ENCODE peak calls at places on chromosomes 5 and 9, in four cellular contexts. S is body of pancreas, K is SJSA1, T is tibial nerve. Y is an unnamed sample.

GRCh38 chr9:78032599-78033457 is 1.2 kb upstream of the GNAQ start:
- DNase-seq in S (no peak), K (no peak), T (no peak), Y (peak; percentile 51)

GRCh38 chr9:20209421-20210340 is 412.6 kb downstream of the MLLT3 start:
- DNase-seq in S (no peak), K (no peak), T (no peak), Y (peak; percentile 35)

GRCh38 chr5:127074466-127074865 is 1.2 kb upstream of the C5orf63 start:
- DNase-seq in S (no peak), K (no peak), T (no peak), Y (no peak)

GRCh38 chr9:13278368-13279246 is 885 bp downstream of the MPDZ start:
- DNase-seq in S (peak; percentile 22), K (peak; percentile 72), T (peak; percentile 31), Y (no peak)

GRCh38 chr5:173662896-173663809 is 46.7 kb upstream of the BOD1 start:
- DNase-seq in S (no peak), K (no peak), T (no peak), Y (no peak)

GRCh38 chr9:132973713-132974112 is 4.8 kb upstream of the GFI1B start:
- DNase-seq in S (no peak), K (no peak), T (no peak), Y (no peak)

GRCh38 chr5:179864686-179865085 is 6.1 kb upstream of the MRNIP start:
- DNase-seq in S (no peak), K (no peak), T (no peak), Y (no peak)

GRCh38 chr5:179680014-179680779 is 637 bp downstream of the CBY3 start:
- DNase-seq in S (no peak), K (no peak), T (no peak), Y (no peak)

GRCh38 chr9:126523621-126524111 is 90.1 kb upstream of the LMX1B start:
- DNase-seq in S (peak; percentile 26), K (no peak), T (no peak), Y (peak; percentile 55)

GRCh38 chr5:150815010-150815409 is 31.3 kb upstream of the IRGM start:
- DNase-seq in S (no peak), K (no peak), T (no peak), Y (no peak)
- H3K27ac ChIP-seq in S (no peak overlapping the region), K (no peak overlapping the region), T (no peak overlapping the region), Y (no peak overlapping the region)

DNA sequence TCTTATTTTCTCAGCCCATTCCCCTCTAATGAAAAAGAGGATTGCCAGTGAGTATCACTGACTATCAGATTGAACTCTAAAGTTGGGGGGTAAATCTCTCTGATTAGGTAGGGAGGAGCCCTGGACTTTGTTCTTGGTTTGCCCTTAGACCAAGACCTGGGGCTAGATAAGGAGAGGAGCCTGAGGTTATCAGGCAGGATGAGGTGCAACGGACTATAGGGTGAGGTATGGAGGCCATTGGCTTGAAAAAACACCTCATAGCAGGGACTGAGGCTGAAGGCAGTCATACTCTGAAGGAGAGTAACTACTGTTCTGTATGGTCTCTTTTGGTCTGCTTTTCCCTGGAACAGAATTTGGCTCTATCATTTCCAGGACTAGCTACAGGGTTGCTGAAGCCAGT is 2.5 kb downstream of the TRIM32 start:
- DNase-seq in S (no peak), K (no peak), T (no peak), Y (no peak)
- H3K4me1 ChIP-seq in S (peaks cover 71% of the 10 kb centered on the region), K (peaks cover 53% of the 10 kb centered on the region), T (no peaks in the 10 kb centered on the region), Y (peaks cover 75% of the 10 kb centered on the region)

GRCh38 chr5:10565785-10566506 is 2.1 kb downstream of the ANKRD33B start:
- DNase-seq in S (no peak), K (no peak), T (no peak), Y (no peak)

GRCh38 chr5:10567181-10567591 is 3.3 kb downstream of the ANKRD33B start:
- DNase-seq in S (no peak), K (peak; percentile 48), T (no peak), Y (no peak)

GRCh38 chr5:10564838-10565784 is 1.2 kb downstream of the ANKRD33B start:
- DNase-seq in S (no peak), K (peak; percentile 54), T (no peak), Y (no peak)

GRCh38 chr5:10567781-10568321 is 4.0 kb downstream of the ANKRD33B start:
- DNase-seq in S (no peak), K (peak; percentile 50), T (no peak), Y (no peak)

DNA sequence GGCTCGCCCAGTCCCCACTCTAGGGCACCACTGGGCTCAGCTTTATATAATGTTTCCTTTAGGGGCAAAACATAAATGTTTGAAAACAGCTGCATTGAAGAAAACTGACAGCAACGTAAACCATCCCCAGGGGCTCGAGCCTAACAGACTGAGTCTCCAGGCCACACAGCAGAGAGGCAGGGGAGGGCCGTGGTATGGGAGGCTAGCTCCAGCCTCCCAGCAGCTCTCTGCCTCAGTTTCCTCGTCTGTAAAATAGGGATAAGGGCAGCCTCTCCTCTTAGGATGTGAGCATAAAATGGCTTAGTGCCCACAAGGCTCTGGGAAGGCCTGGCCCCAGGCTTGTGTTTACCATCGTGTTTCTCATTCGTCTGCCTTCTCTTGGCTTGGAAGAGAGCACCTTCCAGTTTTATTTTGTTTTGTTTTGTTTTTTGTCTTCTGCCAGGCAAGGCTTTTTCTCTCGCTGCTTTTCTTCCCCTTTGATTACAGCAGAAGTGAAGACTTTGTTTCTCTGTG is 2.7 kb downstream of the ANKRD33B start:
- DNase-seq in S (no peak), K (no peak), T (no peak), Y (no peak)
- H3K27ac ChIP-seq in S (no peak overlapping the region), K (no peak overlapping the region), T (peak overlapping the region; percentile 93), Y (no peak overlapping the region)

GRCh38 chr5:3105581-3105980 is 354.1 kb upstream of the IRX2 start:
- DNase-seq in S (no peak), K (no peak), T (no peak), Y (no peak)
- H3K4me1 ChIP-seq in S (no peaks in the 10 kb centered on the region), K (no peaks in the 10 kb centered on the region), T (no peaks in the 10 kb centered on the region), Y (no peaks in the 10 kb centered on the region)